ENCODE peak calls at places on chromosomes 4 and X, in nine cellular contexts. X is endothelial cell of umbilical vein, A is retinal pigment epithelial cell, O is epithelial cell of esophagus, V is A549, I is left ventricle myocardium inferior, Z is GM23338, H is mammary epithelial cell, P is sigmoid colon. N is an unnamed sample.
A peak's percentile ranks its signal among the peaks of the same experiment; 100 is the strongest.

GRCh38 chr4:128277856-128278255 is 9.8 kb downstream of the PGRMC2 start:
- DNase-seq in X (no peak), A (no peak), O (no peak), V (no peak), I (no peak), Z (no peak), H (no peak), P (no peak), N (no peak)

GRCh38 chrX:70030242-70030823 is 19.4 kb downstream of the AWAT2 start:
- DNase-seq in X (peak; percentile 49), A (no peak), O (peak; percentile 61), V (peak; percentile 51), I (no peak), Z (peak; percentile 70), H (peak; percentile 51), P (no peak), N (peak; percentile 49)

GRCh38 chr4:41359069-41359769 is 102.5 kb downstream of the UCHL1 start:
- DNase-seq in X (no peak), A (no peak), O (no peak), V (peak; percentile 72), I (no peak), Z (peak; percentile 85), H (no peak), P (no peak), N (no peak)

GRCh38 chrX:72021975-72022374 is 109.7 kb downstream of the RTL5 start:
- DNase-seq in X (no peak), A (no peak), O (no peak), V (no peak), I (no peak), Z (peak; percentile 67), H (no peak), P (no peak), N (peak; percentile 43)

GRCh38 chrX:31154941-31155340 is 83.1 kb upstream of the FTHL17 start:
- DNase-seq in X (no peak), A (no peak), O (no peak), V (no peak), I (no peak), Z (no peak), H (no peak), P (no peak), N (no peak)

GRCh38 chr4:139609647-139610046 is 53.6 kb upstream of the SETD7 start:
- DNase-seq in X (peak; percentile 37), A (peak; percentile 67), O (peak; percentile 53), V (no peak), I (no peak), Z (no peak), H (peak; percentile 19), P (no peak), N (no peak)

GRCh38 chr4:120331486-120332281 is 265.0 kb upstream of the MAD2L1 start:
- DNase-seq in X (no peak), A (peak; percentile 11), O (peak; percentile 4), V (no peak), I (no peak), Z (no peak), H (peak; percentile 33), P (no peak), N (no peak)

GRCh38 chr4:101232074-101232776 is 115.1 kb downstream of the PPP3CA start:
- DNase-seq in X (peak; percentile 76), A (peak; percentile 72), O (peak; percentile 86), V (no peak), I (no peak), Z (no peak), H (peak; percentile 86), P (no peak), N (peak; percentile 6)

GRCh38 chr4:69708211-69708610 is 52.2 kb downstream of the SULT1B1 start:
- DNase-seq in X (peak; percentile 62), A (no peak), O (peak; percentile 41), V (no peak), I (no peak), Z (no peak), H (no peak), P (no peak), N (no peak)

GRCh38 chr4:149933883-149934282 is 118.2 kb upstream of the IQCM start:
- DNase-seq in X (no peak), A (no peak), O (no peak), V (no peak), I (no peak), Z (no peak), H (no peak), P (no peak), N (no peak)

GRCh38 chrX:18119856-18120255 is 100.8 kb downstream of the BEND2 start:
- DNase-seq in X (no peak), A (no peak), O (no peak), V (no peak), I (no peak), Z (peak; percentile 2), H (no peak), P (no peak), N (no peak)
- TF ChIP-seq CTCF in X (no peak), A (no peak), O (no peak), V (no peak), I (no peak), Z (no peak), H (no peak), P (no peak), N (no peak)

GRCh38 chr4:47031011-47031678 is at the start of gene GABRB1:
- DNase-seq in X (peak; percentile 62), A (peak; percentile 16), O (peak; percentile 58), V (no peak), I (peak; percentile 48), Z (peak; percentile 76), H (peak; percentile 31), P (peak; percentile 69), N (peak; percentile 2)

GRCh38 chr4:47038263-47038662 is 6.9 kb downstream of the GABRB1 start:
- DNase-seq in X (no peak), A (no peak), O (no peak), V (no peak), I (no peak), Z (no peak), H (no peak), P (no peak), N (no peak)

GRCh38 chr4:47031713-47032404 is 492 bp downstream of the GABRB1 start:
- DNase-seq in X (no peak), A (no peak), O (peak; percentile 14), V (no peak), I (no peak), Z (no peak), H (peak; percentile 1), P (no peak), N (peak; percentile 14)

DNA sequence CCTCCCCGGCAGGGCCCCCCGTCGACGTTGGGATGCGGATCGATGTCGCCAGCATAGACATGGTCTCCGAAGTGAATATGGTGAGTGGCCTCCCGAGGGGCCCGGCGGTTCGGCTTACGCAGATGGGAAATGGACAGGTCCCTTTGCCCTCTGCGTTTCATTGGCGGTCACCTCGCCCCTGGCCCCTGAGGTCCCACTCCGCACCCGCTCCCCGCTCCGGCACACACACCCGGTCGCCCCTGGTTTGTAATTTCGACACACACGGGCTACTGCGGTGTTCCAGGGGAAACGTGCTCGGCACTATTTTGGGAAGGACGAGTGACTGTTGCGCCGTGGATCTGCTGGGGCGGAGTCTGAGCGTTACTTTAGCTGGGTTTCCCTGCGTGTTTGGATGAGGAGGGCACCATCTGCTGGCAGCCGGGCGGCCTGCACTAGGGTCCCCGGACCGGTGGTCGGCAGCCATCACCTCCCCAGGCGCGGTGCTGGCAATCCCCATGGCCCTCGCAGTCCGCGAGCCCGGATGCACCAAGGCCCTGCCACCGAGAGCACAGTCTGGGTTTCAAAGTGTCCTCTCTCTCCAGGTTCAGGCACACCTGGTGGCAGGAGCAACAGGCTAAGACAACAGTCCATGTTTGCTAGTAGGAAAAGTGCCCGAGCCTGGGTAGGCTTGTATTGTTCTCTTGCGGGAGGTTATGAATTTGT is 1.2 kb downstream of the GABRB1 start:
- DNase-seq in X (peak; percentile 38), A (peak; percentile 9), O (peak; percentile 47), V (peak; percentile 4), I (peak; percentile 46), Z (peak; percentile 85), H (peak; percentile 14), P (peak; percentile 62), N (peak; percentile 68)
- H3K4me3 ChIP-seq in X (peak overlapping the region; percentile 2), A (peak overlapping the region; percentile 70), O (peak overlapping the region; percentile 42), V (peak overlapping the region; percentile 31), I (peak overlapping the region; percentile 68), Z (peak overlapping the region; percentile 69), H (peak overlapping the region; percentile 53), P (no peak overlapping the region), N (peak overlapping the region; percentile 32)

DNA sequence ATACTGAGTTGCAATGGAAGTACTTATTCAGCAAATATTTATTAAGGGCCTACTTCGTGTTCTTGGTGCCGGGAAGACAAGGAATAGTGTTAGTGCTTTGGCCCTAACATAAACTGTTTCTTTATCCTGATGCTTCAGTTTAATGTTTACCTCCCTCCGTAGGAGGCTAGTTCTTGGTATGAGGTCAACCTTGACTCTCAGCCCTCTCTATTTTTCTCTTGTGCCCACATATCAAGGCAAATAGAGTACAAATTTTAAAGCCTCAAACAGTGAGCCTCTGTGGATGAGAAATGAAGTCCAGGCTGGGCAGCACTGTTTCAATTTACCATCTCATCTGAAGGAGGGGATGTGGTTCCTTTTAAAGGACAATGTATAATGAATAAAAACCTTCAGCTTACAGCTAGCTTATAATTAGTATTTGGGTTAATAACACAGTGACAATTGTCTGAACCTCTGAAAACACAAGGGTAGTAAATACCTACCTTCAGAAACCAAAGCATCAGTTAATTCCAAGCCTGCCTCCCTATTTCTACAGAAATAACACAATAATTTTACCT is 68.5 kb downstream of the SH3RF1 start:
- DNase-seq in X (peak; percentile 45), A (no peak), O (no peak), V (no peak), I (no peak), Z (no peak), H (no peak), P (no peak), N (no peak)
- TF ChIP-seq CTCF in X (no peak), A (no peak), O (no peak), V (no peak), I (no peak), Z (no peak), H (no peak), P (no peak), N (no peak)

GRCh38 chrX:38882894-38883620 is 81.8 kb downstream of the MID1IP1 start:
- DNase-seq in X (peak; percentile 13), A (no peak), O (peak; percentile 94), V (no peak), I (no peak), Z (no peak), H (peak; percentile 93), P (no peak), N (no peak)

GRCh38 chrX:38890963-38891362 is 89.7 kb downstream of the MID1IP1 start:
- DNase-seq in X (no peak), A (no peak), O (no peak), V (no peak), I (no peak), Z (no peak), H (no peak), P (no peak), N (no peak)

GRCh38 chrX:38886112-38886511 is 84.9 kb downstream of the MID1IP1 start:
- DNase-seq in X (no peak), A (no peak), O (peak; percentile 54), V (no peak), I (no peak), Z (no peak), H (no peak), P (no peak), N (no peak)

GRCh38 chrX:38890326-38890725 is 89.1 kb downstream of the MID1IP1 start:
- DNase-seq in X (no peak), A (no peak), O (no peak), V (no peak), I (no peak), Z (no peak), H (no peak), P (no peak), N (no peak)

GRCh38 chrX:38887222-38887621 is 86.0 kb downstream of the MID1IP1 start:
- DNase-seq in X (no peak), A (no peak), O (no peak), V (no peak), I (no peak), Z (no peak), H (no peak), P (no peak), N (no peak)
- H3K4me3 ChIP-seq in X (no peak overlapping the region), A (no peak overlapping the region), O (no peak overlapping the region), V (no peak overlapping the region), I (no peak overlapping the region), Z (no peak overlapping the region), H (no peak overlapping the region), P (no peak overlapping the region), N (no peak overlapping the region)

N was measured in GM12865.